ENCODE peak calls at places on chromosomes 3 and 15, in five cellular contexts. One of them, this sample, is unnamed.

GRCh38 chr15:41823502-41823901 is 4.4 kb upstream of the JMJD7 start:
- DNase-seq in CD4-positive, CD25-positive, alpha-beta regulatory T cell: no peak
- DNase-seq in EL: no peak
- DNase-seq in activated CD4-positive, alpha-beta T cell treated with anti-CD3 and anti-CD28 coated beads for 24 hours: no peak
- DNase-seq in LNCaP clone FGC: no peak
- DNase-seq in this sample: no peak

GRCh38 chr15:100721758-100722550 is 119.6 kb downstream of the ASB7 start:
- DNase-seq in CD4-positive, CD25-positive, alpha-beta regulatory T cell: no peak
- DNase-seq in EL: peak
- DNase-seq in activated CD4-positive, alpha-beta T cell treated with anti-CD3 and anti-CD28 coated beads for 24 hours: no peak
- DNase-seq in LNCaP clone FGC: peak
- DNase-seq in this sample: no peak

GRCh38 chr3:37141676-37142075 is 32.7 kb downstream of the LRRFIP2 start:
- DNase-seq in CD4-positive, CD25-positive, alpha-beta regulatory T cell: no peak
- DNase-seq in EL: no peak
- DNase-seq in activated CD4-positive, alpha-beta T cell treated with anti-CD3 and anti-CD28 coated beads for 24 hours: no peak
- DNase-seq in LNCaP clone FGC: peak
- DNase-seq in this sample: no peak

GRCh38 chr3:39150803-39151631 is 2.4 kb downstream of the CSRNP1 start:
- DNase-seq in CD4-positive, CD25-positive, alpha-beta regulatory T cell: peak
- DNase-seq in EL: peak
- DNase-seq in activated CD4-positive, alpha-beta T cell treated with anti-CD3 and anti-CD28 coated beads for 24 hours: peak
- DNase-seq in LNCaP clone FGC: peak
- DNase-seq in this sample: no peak

GRCh38 chr15:89119489-89120478 is 31.5 kb downstream of the ABHD2 start:
- DNase-seq in CD4-positive, CD25-positive, alpha-beta regulatory T cell: peak
- DNase-seq in EL: no peak
- DNase-seq in activated CD4-positive, alpha-beta T cell treated with anti-CD3 and anti-CD28 coated beads for 24 hours: no peak
- DNase-seq in LNCaP clone FGC: no peak
- DNase-seq in this sample: no peak

GRCh38 chr3:138203938-138204337 is 16.8 kb downstream of the ARMC8 start:
- DNase-seq in CD4-positive, CD25-positive, alpha-beta regulatory T cell: no peak
- DNase-seq in EL: no peak
- DNase-seq in activated CD4-positive, alpha-beta T cell treated with anti-CD3 and anti-CD28 coated beads for 24 hours: no peak
- DNase-seq in LNCaP clone FGC: no peak
- DNase-seq in this sample: no peak

GRCh38 chr3:182671942-182672341 is 121.4 kb upstream of the ATP11B start:
- DNase-seq in CD4-positive, CD25-positive, alpha-beta regulatory T cell: no peak
- DNase-seq in EL: peak
- DNase-seq in activated CD4-positive, alpha-beta T cell treated with anti-CD3 and anti-CD28 coated beads for 24 hours: no peak
- DNase-seq in LNCaP clone FGC: no peak
- DNase-seq in this sample: no peak

GRCh38 chr15:67100808-67101581 is 35.6 kb downstream of the SMAD3 start:
- DNase-seq in CD4-positive, CD25-positive, alpha-beta regulatory T cell: peak
- DNase-seq in EL: no peak
- DNase-seq in activated CD4-positive, alpha-beta T cell treated with anti-CD3 and anti-CD28 coated beads for 24 hours: peak
- DNase-seq in LNCaP clone FGC: no peak
- DNase-seq in this sample: peak

GRCh38 chr15:43930556-43930955 is 103.8 kb downstream of the WDR76 start:
- DNase-seq in CD4-positive, CD25-positive, alpha-beta regulatory T cell: no peak
- DNase-seq in EL: no peak
- DNase-seq in activated CD4-positive, alpha-beta T cell treated with anti-CD3 and anti-CD28 coated beads for 24 hours: no peak
- DNase-seq in LNCaP clone FGC: no peak
- DNase-seq in this sample: no peak

GRCh38 chr3:52891615-52892081 is 5.7 kb downstream of the STIMATE start:
- DNase-seq in CD4-positive, CD25-positive, alpha-beta regulatory T cell: peak
- DNase-seq in EL: peak
- DNase-seq in activated CD4-positive, alpha-beta T cell treated with anti-CD3 and anti-CD28 coated beads for 24 hours: no peak
- DNase-seq in LNCaP clone FGC: no peak
- DNase-seq in this sample: no peak

GRCh38 chr3:119343719-119344118 is 49.5 kb downstream of the ARHGAP31 start:
- DNase-seq in CD4-positive, CD25-positive, alpha-beta regulatory T cell: no peak
- DNase-seq in EL: no peak
- DNase-seq in activated CD4-positive, alpha-beta T cell treated with anti-CD3 and anti-CD28 coated beads for 24 hours: no peak
- DNase-seq in LNCaP clone FGC: no peak
- DNase-seq in this sample: no peak

GRCh38 chr3:161854232-161854771 is 357.7 kb downstream of the OTOL1 start:
- DNase-seq in CD4-positive, CD25-positive, alpha-beta regulatory T cell: peak
- DNase-seq in EL: peak
- DNase-seq in activated CD4-positive, alpha-beta T cell treated with anti-CD3 and anti-CD28 coated beads for 24 hours: no peak
- DNase-seq in LNCaP clone FGC: no peak
- DNase-seq in this sample: no peak

GRCh38 chr3:37174532-37175126 is at the start of gene LRRFIP2:
- DNase-seq in CD4-positive, CD25-positive, alpha-beta regulatory T cell: peak
- DNase-seq in EL: peak
- DNase-seq in activated CD4-positive, alpha-beta T cell treated with anti-CD3 and anti-CD28 coated beads for 24 hours: no peak
- DNase-seq in LNCaP clone FGC: no peak
- DNase-seq in this sample: peak

GRCh38 chr15:63025460-63025859 is 17.1 kb upstream of the TPM1 start:
- DNase-seq in CD4-positive, CD25-positive, alpha-beta regulatory T cell: no peak
- DNase-seq in EL: no peak
- DNase-seq in activated CD4-positive, alpha-beta T cell treated with anti-CD3 and anti-CD28 coated beads for 24 hours: no peak
- DNase-seq in LNCaP clone FGC: no peak
- DNase-seq in this sample: no peak

GRCh38 chr3:18127181-18127863 is 297.8 kb downstream of the SATB1 start:
- DNase-seq in CD4-positive, CD25-positive, alpha-beta regulatory T cell: no peak
- DNase-seq in EL: no peak
- DNase-seq in activated CD4-positive, alpha-beta T cell treated with anti-CD3 and anti-CD28 coated beads for 24 hours: no peak
- DNase-seq in LNCaP clone FGC: no peak
- DNase-seq in this sample: no peak